ENCODE peak calls at places on chromosomes 4 and X, in four cellular contexts. R is KBM-7, J is lower leg skin, X is C1 segment of cervical spinal cord. H is an unnamed sample.

GRCh38 chrX:37686348-37686736 is 751 bp downstream of the XK start:
- DNase-seq in R (no peak), J (no peak), X (no peak), H (no peak)

GRCh38 chrX:1493317-1493856 is 40.7 kb upstream of the ASMTL start:
- DNase-seq in R (peak), J (no peak), X (no peak), H (no peak)

GRCh38 chrX:11967986-11968385 is 170.3 kb upstream of the FRMPD4 start:
- DNase-seq in R (no peak), J (no peak), X (no peak), H (no peak)

GRCh38 chrX:101347859-101348451 is 587 bp downstream of the TIMM8A start:
- DNase-seq in R (peak), J (no peak), X (peak), H (no peak)

GRCh38 chr4:16914208-16914607 is 15.8 kb upstream of the LDB2 start:
- DNase-seq in R (no peak), J (no peak), X (no peak), H (no peak)

GRCh38 chr4:76597423-76597979 is 162.5 kb downstream of the SHROOM3 start:
- DNase-seq in R (no peak), J (no peak), X (no peak), H (no peak)

GRCh38 chr4:84892950-84893349 is 73.5 kb downstream of the WDFY3 start:
- DNase-seq in R (no peak), J (no peak), X (no peak), H (peak)

GRCh38 chr4:113212613-113213012 is 163.2 kb downstream of the ANK2 start:
- DNase-seq in R (no peak), J (no peak), X (no peak), H (no peak)

GRCh38 chr4:126784966-126785580 is 847.7 kb upstream of the INTU start:
- DNase-seq in R (no peak), J (no peak), X (no peak), H (no peak)

GRCh38 chr4:64880557-64880956 is 471.3 kb upstream of the TECRL start:
- DNase-seq in R (no peak), J (no peak), X (no peak), H (no peak)

GRCh38 chr4:70583952-70584834 is 7.9 kb upstream of the AMBN start:
- DNase-seq in R (no peak), J (no peak), X (no peak), H (no peak)

GRCh38 chr4:86362510-86362909 is 2.7 kb upstream of the MAPK10 start:
- DNase-seq in R (no peak), J (no peak), X (no peak), H (no peak)

GRCh38 chr4:153541426-153542096 is 75.4 kb downstream of the TMEM131L start:
- DNase-seq in R (no peak), J (no peak), X (no peak), H (peak)

GRCh38 chr4:188299161-188299560 is 159.9 kb downstream of the TRIML1 start:
- DNase-seq in R (no peak), J (no peak), X (no peak), H (no peak)

GRCh38 chrX:314049-314448 is 4.5 kb downstream of the GTPBP6 start:
- DNase-seq in R (no peak), J (no peak), X (no peak), H (no peak)

GRCh38 chr4:38069271-38069760 is 109.1 kb downstream of the PTTG2 start:
- DNase-seq in R (peak), J (no peak), X (no peak), H (no peak)